ENCODE peak calls at places on chromosomes 16 and 17, in seven cellular contexts. Y, C, S, K, I, D and A are unnamed samples.

GRCh38 chr17:7835818-7836595 is 2.0 kb downstream of the KDM6B start:
- DNase-seq in D (peak), Y (peak), I (peak), K (no peak), S (peak), C (peak), A (peak)

GRCh38 chr17:42563543-42563942 is 1.6 kb downstream of the COASY start:
- DNase-seq in C (no peak), Y (no peak), I (no peak), S (peak), K (no peak), D (no peak), A (no peak)

GRCh38 chr16:67311607-67312449 is 14.7 kb downstream of the KCTD19 start:
- DNase-seq in D (no peak), C (no peak), S (peak), I (no peak), Y (peak), K (peak), A (peak)

GRCh38 chr16:72124761-72125634 is 31.4 kb downstream of the DHX38 start:
- DNase-seq in K (no peak), Y (peak), D (peak), S (peak), I (peak), C (peak), A (no peak)

GRCh38 chr16:82965808-82966207 is 339.0 kb downstream of the CDH13 start:
- DNase-seq in C (no peak), S (no peak), Y (no peak), I (no peak), D (no peak), K (no peak), A (no peak)

GRCh38 chr16:53872248-53873221 is 168.6 kb downstream of the FTO start:
- DNase-seq in K (no peak), I (no peak), D (no peak), C (no peak), Y (no peak), S (no peak), A (no peak)

GRCh38 chr16:14955546-14956231 is 18.4 kb downstream of the NPIPA1 start:
- DNase-seq in K (no peak), S (no peak), D (no peak), I (no peak), Y (no peak), C (no peak), A (no peak)

GRCh38 chr17:55420067-55420775 is 1.4 kb downstream of the MMD start:
- DNase-seq in C (no peak), D (no peak), K (no peak), Y (no peak), S (no peak), I (no peak), A (no peak)

GRCh38 chr16:70574595-70575271 is 51.1 kb downstream of the SF3B3 start:
- DNase-seq in C (no peak), Y (no peak), D (no peak), I (no peak), S (no peak), K (no peak), A (peak)

GRCh38 chr17:52157603-52158449 is 688 bp downstream of the CA10 start:
- DNase-seq in I (peak), D (peak), S (no peak), K (no peak), Y (no peak), C (no peak), A (peak)

GRCh38 chr17:53193044-53193443 is 629.7 kb upstream of the KIF2B start:
- DNase-seq in K (no peak), I (no peak), C (no peak), S (peak), D (no peak), Y (no peak), A (no peak)

GRCh38 chr16:13351222-13351621 is 449.8 kb downstream of the SHISA9 start:
- DNase-seq in Y (no peak), I (no peak), S (no peak), K (no peak), C (no peak), D (no peak), A (no peak)

GRCh38 chr16:74449470-74449869 is 28.2 kb upstream of the CLEC18B start:
- DNase-seq in K (no peak), C (no peak), S (peak), D (no peak), Y (no peak), I (no peak), A (peak)

GRCh38 chr17:233473-233941 is 52.1 kb upstream of the DOC2B start:
- DNase-seq in C (no peak), D (no peak), Y (no peak), K (no peak), S (no peak), I (no peak), A (peak)

GRCh38 chr17:69757794-69758430 is 317.1 kb upstream of the KCNJ16 start:
- DNase-seq in D (no peak), C (no peak), K (no peak), S (peak), Y (peak), I (no peak), A (no peak)

GRCh38 chr17:1078062-1078711 is 81.3 kb downstream of the TIMM22 start:
- DNase-seq in K (no peak), S (no peak), C (no peak), Y (no peak), D (no peak), I (no peak), A (no peak)

GRCh38 chr17:77963441-77963840 is 4.9 kb downstream of the TNRC6C start:
- DNase-seq in Y (peak), K (no peak), C (peak), D (peak), S (no peak), I (no peak), A (no peak)

GRCh38 chr16:53053967-53054669 is 673 bp upstream of the CHD9 start:
- DNase-seq in S (peak), K (no peak), D (no peak), C (no peak), Y (peak), I (no peak), A (no peak)

GRCh38 chr16:29665294-29666077 is 2.4 kb downstream of the SPN start:
- DNase-seq in C (peak), D (no peak), Y (no peak), K (no peak), S (no peak), I (no peak), A (no peak)

GRCh38 chr16:29663829-29664132 is 734 bp downstream of the SPN start:
- DNase-seq in D (no peak), K (no peak), S (no peak), C (no peak), I (no peak), Y (no peak), A (no peak)

GRCh38 chr16:29663020-29663828 is at the start of gene SPN:
- DNase-seq in K (no peak), Y (no peak), I (no peak), S (no peak), D (no peak), C (peak), A (no peak)

GRCh38 chr16:29662729-29663019 is 373 bp upstream of the SPN start:
- DNase-seq in D (no peak), K (no peak), C (peak), I (no peak), Y (no peak), S (no peak), A (no peak)

DNA sequence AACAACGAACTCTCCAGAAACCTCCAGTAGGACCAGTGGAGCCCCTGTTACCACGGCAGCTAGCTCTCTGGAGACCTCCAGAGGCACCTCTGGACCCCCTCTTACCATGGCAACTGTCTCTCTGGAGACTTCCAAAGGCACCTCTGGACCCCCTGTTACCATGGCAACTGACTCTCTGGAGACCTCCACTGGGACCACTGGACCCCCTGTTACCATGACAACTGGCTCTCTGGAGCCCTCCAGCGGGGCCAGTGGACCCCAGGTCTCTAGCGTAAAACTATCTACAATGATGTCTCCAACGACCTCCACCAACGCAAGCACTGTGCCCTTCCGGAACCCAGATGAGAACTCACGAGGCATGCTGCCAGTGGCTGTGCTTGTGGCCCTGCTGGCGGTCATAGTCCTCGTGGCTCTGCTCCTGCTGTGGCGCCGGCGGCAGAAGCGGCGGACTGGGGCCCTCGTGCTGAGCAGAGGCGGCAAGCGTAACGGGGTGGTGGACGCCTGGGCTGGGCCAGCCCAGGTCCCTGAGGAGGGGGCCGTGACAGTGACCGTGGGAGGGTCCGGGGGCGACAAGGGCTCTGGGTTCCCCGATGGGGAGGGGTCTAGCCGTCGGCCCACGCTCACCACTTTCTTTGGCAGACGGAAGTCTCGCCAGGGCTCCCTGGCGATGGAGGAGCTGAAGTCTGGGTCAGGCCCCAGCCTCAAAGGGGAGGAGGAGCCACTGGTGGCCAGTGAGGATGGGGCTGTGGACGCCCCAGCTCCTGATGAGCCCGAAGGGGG is 1.3 kb downstream of the SPN start:
- DNase-seq in D (peak), Y (no peak), K (no peak), S (no peak), I (no peak), C (peak), A (no peak)
- TF ChIP-seq CTCF in D (no peak), Y (no peak), K (no peak), S (no peak), I (no peak), C (no peak), A (no peak)

DNA sequence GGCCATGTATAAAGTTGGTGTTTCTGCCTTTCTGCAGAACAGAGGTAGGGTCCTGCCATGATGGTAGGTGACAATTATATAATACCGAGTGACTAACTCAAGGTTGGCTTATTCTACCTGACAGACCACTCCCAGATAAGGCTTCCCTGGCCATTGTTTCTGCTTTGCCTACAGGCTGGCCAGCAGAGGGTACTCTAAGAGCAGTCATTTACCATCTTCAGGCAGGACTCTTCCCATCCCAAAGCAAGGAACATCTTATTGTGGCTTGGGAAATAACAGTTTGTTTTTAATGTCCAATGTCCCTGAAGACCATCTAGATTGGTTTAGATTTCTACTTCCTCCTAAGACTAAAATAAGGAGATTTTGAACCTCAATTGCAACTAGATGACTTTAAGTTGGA is 74.1 kb downstream of the SNX11 start:
- DNase-seq in I (peak), D (peak), K (no peak), Y (peak), S (peak), C (no peak), A (no peak)
- TF ChIP-seq CTCF in I (peak), D (peak), K (no peak), Y (peak), S (peak), C (no peak), A (peak)

GRCh38 chr17:3669085-3669347 is 404 bp downstream of the EMC6 start:
- DNase-seq in S (no peak), C (no peak), K (no peak), I (no peak), Y (no peak), D (no peak), A (no peak)

GRCh38 chr17:3668279-3669084 is at the start of the genes EMC6 and TAX1BP3:
- DNase-seq in K (peak), D (peak), I (peak), S (peak), Y (peak), C (peak), A (peak)

GRCh38 chr17:3666516-3666915 is 1.9 kb downstream of the TAX1BP3 start:
- DNase-seq in I (no peak), K (no peak), Y (no peak), S (no peak), C (no peak), D (no peak), A (no peak)

GRCh38 chr17:3665834-3666233 is 2.5 kb downstream of the TAX1BP3 start:
- DNase-seq in K (no peak), C (no peak), S (no peak), Y (no peak), D (no peak), I (no peak), A (peak)

GRCh38 chr17:3667366-3668278 is 756 bp downstream of the TAX1BP3 start:
- DNase-seq in C (peak), D (peak), Y (peak), K (peak), I (peak), S (peak), A (peak)
- TF ChIP-seq CTCF in C (no peak), D (no peak), Y (no peak), K (no peak), I (no peak), S (peak), A (no peak)

GRCh38 chr17:79658811-79659207 is 48.0 kb upstream of the RBFOX3 start:
- DNase-seq in C (no peak), D (peak), Y (peak), K (no peak), I (peak), S (peak), A (no peak)
- TF ChIP-seq CTCF in C (no peak), D (peak), Y (peak), K (no peak), I (peak), S (peak), A (peak)

GRCh38 chr17:45271603-45272002 is 9.7 kb upstream of the SPATA32 start:
- DNase-seq in D (no peak), K (no peak), Y (no peak), C (no peak), S (no peak), I (no peak), A (no peak)

GRCh38 chr17:45274033-45274432 is 12.1 kb upstream of the SPATA32 start:
- DNase-seq in I (no peak), K (no peak), D (no peak), C (no peak), S (no peak), Y (no peak), A (peak)

GRCh38 chr17:45270828-45271418 is 9.0 kb upstream of the SPATA32 start:
- DNase-seq in I (peak), K (no peak), C (peak), Y (no peak), D (peak), S (peak), A (peak)

GRCh38 chr17:45276031-45276430 is 14.1 kb upstream of the SPATA32 start:
- DNase-seq in K (no peak), I (no peak), S (no peak), D (no peak), C (no peak), Y (no peak), A (no peak)

DNA sequence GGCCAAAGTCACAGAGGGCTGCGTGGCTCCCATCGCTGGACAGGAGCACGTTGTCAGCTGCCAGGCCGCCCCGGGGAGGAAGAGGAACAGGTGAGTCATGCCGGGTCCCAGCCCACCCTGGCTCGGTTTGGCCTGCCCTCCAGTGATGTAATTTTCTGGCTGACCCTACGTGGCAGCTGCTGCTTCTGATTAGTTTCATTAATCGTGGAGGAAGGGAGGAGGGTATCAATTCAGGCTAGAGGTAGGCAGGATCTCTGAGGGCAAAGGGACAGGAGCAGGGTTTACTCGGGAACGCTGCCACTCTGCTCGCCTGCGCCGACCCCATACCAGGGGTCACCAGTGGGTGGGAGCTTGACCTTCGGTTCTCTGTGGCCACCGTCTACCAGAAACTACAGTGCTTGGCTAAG is 11.7 kb upstream of the SPATA32 start:
- DNase-seq in S (no peak), I (no peak), C (no peak), K (no peak), Y (no peak), D (no peak), A (peak)
- TF ChIP-seq CTCF in S (no peak), I (no peak), C (no peak), K (no peak), Y (no peak), D (no peak), A (no peak)

DNA sequence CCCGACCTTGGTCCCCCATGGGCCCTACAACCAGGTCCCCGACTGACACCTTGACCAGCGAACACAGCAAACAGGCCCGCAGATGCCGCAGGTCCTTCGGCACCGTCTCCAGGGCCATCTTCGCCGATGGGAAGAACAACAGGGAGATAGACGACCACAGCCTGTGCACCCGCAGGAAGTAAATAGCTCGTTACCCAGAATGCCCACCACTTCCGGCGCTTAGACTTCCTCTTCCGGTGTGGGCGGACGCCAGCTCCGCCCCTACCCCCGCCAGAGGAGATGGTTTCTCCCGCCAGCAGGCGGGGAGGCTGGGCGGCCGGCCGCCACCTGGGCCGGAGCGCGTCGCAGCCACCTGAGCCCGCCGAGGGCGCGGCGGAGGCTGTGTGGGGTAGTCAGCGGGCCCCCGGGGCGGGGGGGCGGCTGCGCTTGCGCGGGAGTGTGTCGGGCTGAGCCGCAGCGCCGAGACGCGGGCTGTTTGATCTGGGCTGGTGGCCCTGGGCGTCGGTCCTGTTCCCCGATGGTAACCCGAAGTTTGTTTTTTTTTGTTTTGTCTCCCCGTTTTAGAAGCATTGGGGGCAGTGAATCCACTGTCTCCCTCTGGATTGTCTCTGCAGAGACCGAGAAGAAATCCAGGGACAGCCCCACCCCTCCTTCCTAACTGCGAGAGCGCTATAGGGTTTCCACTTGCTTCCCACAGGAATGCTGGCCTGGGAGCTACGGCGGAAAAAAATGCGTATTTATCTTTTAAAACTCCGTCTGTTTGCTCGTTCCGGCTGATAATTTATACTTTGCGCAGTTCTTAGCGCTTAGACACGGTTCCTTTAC is at the start of gene SUPT4H1:
- DNase-seq in C (peak), D (peak), S (peak), I (peak), K (no peak), Y (peak), A (peak)
- TF ChIP-seq CTCF in C (no peak), D (no peak), S (no peak), I (no peak), K (no peak), Y (no peak), A (peak)